ENCODE peak calls at places on chromosomes 1 and 21, in six cellular contexts. B is H9, Y is neural crest cell, Q is OCI-LY7, D is lower lobe of right lung, F is HFF-Myc. L is an unnamed sample.

GRCh38 chr1:2199042-2199810 is 4.7 kb upstream of the FAAP20 start:
- DNase-seq in Q (no peak), B (peak; percentile 89), D (peak; percentile 92), Y (peak; percentile 47), F (no peak), L (no peak)

GRCh38 chr1:239306426-239306825 is 79.9 kb upstream of the CHRM3 start:
- DNase-seq in B (no peak), F (no peak), D (no peak), Q (no peak), Y (no peak), L (no peak)

GRCh38 chr1:35932941-35933340 is 2.0 kb downstream of the AGO3 start:
- DNase-seq in Y (no peak), B (no peak), Q (no peak), F (no peak), D (no peak), L (no peak)

GRCh38 chr1:243438815-243439214 is 183.0 kb downstream of the SDCCAG8 start:
- DNase-seq in Q (no peak), Y (no peak), F (no peak), B (no peak), D (no peak), L (no peak)

GRCh38 chr21:34844033-34844923 is 175.5 kb downstream of the CLIC6 start:
- DNase-seq in B (no peak), Q (no peak), D (peak; percentile 58), Y (no peak), F (no peak), L (no peak)

GRCh38 chr21:29827236-29827635 is 112.6 kb downstream of the GRIK1 start:
- DNase-seq in F (no peak), B (no peak), Y (no peak), D (no peak), Q (no peak), L (no peak)

GRCh38 chr1:185526318-185527307 is 207.6 kb upstream of the HMCN1 start:
- DNase-seq in F (no peak), D (no peak), Y (no peak), Q (no peak), B (no peak), L (no peak)

GRCh38 chr1:3736131-3736561 is 16.1 kb upstream of the CCDC27 start:
- DNase-seq in F (no peak), Q (no peak), D (no peak), Y (no peak), B (no peak), L (no peak)

GRCh38 chr1:78102916-78103315 is 57.1 kb downstream of the GIPC2 start:
- DNase-seq in B (no peak), Q (no peak), F (no peak), D (no peak), Y (no peak), L (no peak)

GRCh38 chr1:33763406-33763805 is 100.5 kb upstream of the HMGB4 start:
- DNase-seq in Q (no peak), B (no peak), F (peak; percentile 16), D (no peak), Y (no peak), L (no peak)

GRCh38 chr1:160076295-160076694 is 5.0 kb upstream of the KCNJ9 start:
- DNase-seq in F (no peak), Q (no peak), D (no peak), Y (no peak), B (no peak), L (no peak)

GRCh38 chr1:89705901-89706699 is 73.2 kb downstream of the LRRC8C start:
- DNase-seq in D (no peak), Q (peak; percentile 63), B (no peak), F (no peak), Y (no peak), L (no peak)

GRCh38 chr1:207049974-207050391 is 1.0 kb downstream of the YOD1 start:
- DNase-seq in Q (peak; percentile 71), F (no peak), Y (peak; percentile 25), B (no peak), D (no peak), L (no peak)

DNA sequence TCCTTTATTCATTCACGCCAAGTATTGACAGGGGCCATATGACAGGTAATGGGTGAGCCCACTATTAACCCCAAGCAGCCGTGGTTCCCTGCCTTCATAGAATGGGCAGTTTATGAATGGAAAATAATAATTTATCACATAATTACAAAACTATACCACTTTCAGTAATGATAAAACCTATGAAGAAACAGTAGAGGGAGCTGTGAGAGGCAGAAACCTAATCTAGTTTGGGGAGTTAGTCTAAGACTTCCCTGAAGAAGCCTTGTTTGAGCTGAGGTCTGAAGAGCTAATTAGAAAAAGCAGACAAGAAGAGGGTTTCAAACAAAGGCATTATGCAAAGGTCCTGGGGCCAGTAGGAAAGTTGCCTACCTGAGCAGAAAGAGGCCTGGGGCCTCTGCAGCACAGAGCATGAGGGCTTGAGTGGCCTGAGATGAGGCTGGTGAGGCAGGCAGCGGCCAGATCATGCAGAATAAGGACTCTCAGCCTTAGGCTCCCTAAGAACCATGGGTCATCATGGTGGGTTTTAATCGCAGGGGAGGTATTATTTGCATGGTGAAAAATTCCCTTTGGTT is 142.8 kb downstream of the ATG4C start:
- DNase-seq in Q (no peak), B (no peak), D (no peak), F (no peak), Y (no peak), L (no peak)
- TF ChIP-seq CTCF in Q (peak; percentile 50), B (peak; percentile 45), D (no peak), F (no peak), Y (no peak), L (no peak)

DNA sequence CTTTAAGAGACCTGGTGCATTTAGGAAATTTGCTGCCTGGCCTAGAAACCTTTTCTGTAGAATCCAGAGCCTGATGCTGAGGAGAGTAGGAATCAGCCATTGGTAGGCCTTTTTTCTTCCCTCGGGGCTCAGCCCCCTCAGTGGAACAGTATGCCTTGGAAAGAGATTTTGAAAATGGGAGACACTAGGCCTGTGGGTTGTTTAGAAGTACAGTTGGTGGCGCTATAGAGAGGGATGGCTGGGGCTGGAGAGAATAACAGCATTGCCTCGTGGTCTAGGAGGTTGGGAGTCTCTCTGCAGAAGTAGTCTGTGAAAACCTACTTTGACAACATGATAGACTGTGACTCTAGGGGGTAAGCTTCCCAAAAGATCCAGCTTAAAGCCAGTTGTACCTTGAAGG is 8.2 kb downstream of the KIF2C start:
- DNase-seq in Y (no peak), F (no peak), D (no peak), B (no peak), Q (no peak), L (no peak)
- TF ChIP-seq CTCF in Y (no peak), F (no peak), D (no peak), B (peak; percentile 41), Q (peak; percentile 39), L (no peak)

DNA sequence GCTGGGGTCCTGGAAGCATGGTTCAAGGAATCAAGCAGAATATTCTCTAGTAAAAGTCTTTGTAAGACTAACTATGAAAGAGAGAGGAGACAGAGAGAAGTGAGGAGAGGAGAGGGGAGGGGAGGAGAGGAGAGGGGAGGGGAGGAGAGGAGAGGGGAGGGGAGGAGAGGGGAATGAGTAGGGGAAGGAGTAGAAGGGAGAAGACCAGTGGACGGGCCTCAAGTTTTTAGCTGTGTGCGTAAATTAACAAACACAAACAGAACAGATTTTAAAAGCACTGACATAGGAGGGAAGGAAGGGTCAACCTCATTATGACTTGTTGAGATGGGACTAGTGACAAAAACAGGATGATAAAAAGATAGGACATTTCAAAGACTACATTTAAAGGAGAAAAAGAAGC is 62.8 kb downstream of the ST3GAL3 start:
- DNase-seq in D (no peak), B (no peak), Y (no peak), F (no peak), Q (no peak), L (no peak)
- TF ChIP-seq CTCF in D (no peak), B (no peak), Y (no peak), F (no peak), Q (no peak), L (no peak)

GRCh38 chr1:108692724-108693655 is 880 bp downstream of the PRPF38B start:
- DNase-seq in F (peak; percentile 25), Q (peak; percentile 87), B (no peak), Y (no peak), D (peak; percentile 52), L (no peak)
- TF ChIP-seq CTCF in F (no peak), Q (peak; percentile 59), B (peak; percentile 31), Y (peak; percentile 48), D (no peak), L (peak; percentile 29)

GRCh38 chr1:200525167-200526123 is 95.1 kb downstream of the KIF14 start:
- DNase-seq in Q (no peak), D (no peak), B (no peak), Y (no peak), F (no peak), L (no peak)

GRCh38 chr1:200530551-200531261 is 89.8 kb downstream of the KIF14 start:
- DNase-seq in D (no peak), B (no peak), Y (no peak), F (no peak), Q (peak; percentile 51), L (no peak)

GRCh38 chr1:200526709-200527612 is 93.6 kb downstream of the KIF14 start:
- DNase-seq in B (no peak), Y (no peak), Q (peak; percentile 57), F (peak; percentile 12), D (no peak), L (no peak)

GRCh38 chr1:200528838-200529565 is 91.5 kb downstream of the KIF14 start:
- DNase-seq in Q (no peak), F (no peak), B (no peak), D (no peak), Y (no peak), L (no peak)

GRCh38 chr1:200527670-200528069 is 92.9 kb downstream of the KIF14 start:
- DNase-seq in B (no peak), Q (no peak), D (no peak), Y (no peak), F (no peak), L (no peak)
- TF ChIP-seq CTCF in B (no peak), Q (no peak), D (no peak), Y (no peak), F (no peak), L (no peak)

DNA sequence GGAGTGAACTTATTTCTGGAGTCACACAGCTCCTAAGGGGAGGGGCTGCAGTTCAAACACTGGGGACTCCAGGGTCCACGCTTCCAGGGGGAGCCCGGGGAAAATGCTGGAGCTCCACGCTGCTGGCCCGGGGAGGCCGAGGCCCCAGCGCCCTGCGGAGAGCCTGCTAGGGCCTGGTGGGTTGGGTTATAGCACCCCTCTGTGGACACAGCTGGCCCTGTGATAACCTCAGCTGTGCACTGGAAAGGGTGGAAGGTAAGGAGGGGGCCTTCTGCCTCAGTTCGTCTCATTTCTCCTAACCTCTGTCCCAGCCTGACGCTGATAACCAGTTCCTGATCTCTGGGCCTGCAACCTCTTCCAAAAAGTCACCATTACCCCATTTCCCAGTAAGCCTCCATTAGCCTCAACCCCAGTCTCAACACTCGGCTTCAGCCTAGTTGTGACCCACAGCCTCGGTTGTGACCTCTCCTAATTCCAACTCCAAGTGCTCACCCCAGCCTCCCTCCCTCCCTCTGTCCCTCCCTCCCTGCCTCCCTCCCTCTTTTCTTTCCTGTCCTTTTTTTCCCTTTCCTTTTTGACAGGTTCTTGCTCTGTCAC is 7.1 kb downstream of the NBL1 start:
- DNase-seq in Y (peak; percentile 54), F (no peak), B (peak; percentile 71), Q (peak; percentile 48), D (no peak), L (peak; percentile 44)
- TF ChIP-seq CTCF in Y (peak; percentile 72), F (peak; percentile 65), B (peak; percentile 73), Q (peak; percentile 76), D (peak; percentile 61), L (peak; percentile 73)

GRCh38 chr21:43728467-43729390 is 9.8 kb downstream of the PDXK start:
- DNase-seq in D (peak; percentile 96), F (peak; percentile 85), Q (peak; percentile 50), Y (peak; percentile 69), B (peak; percentile 87), L (peak; percentile 49)
- TF ChIP-seq CTCF in D (peak; percentile 42), F (peak; percentile 21), Q (peak; percentile 14), Y (peak; percentile 61), B (peak; percentile 72), L (peak; percentile 63)

GRCh38 chr1:224774378-224774777 is 155.1 kb upstream of the DNAH14 start:
- DNase-seq in B (peak; percentile 57), F (no peak), D (no peak), Y (no peak), Q (no peak), L (no peak)
- TF ChIP-seq CTCF in B (peak; percentile 61), F (peak; percentile 30), D (peak; percentile 22), Y (no peak), Q (peak; percentile 52), L (no peak)